ENCODE peak calls at places on chromosome 15, in five cellular contexts. E, G, A, S and T are unnamed samples.

GRCh38 chr15:79769081-79769481 is 127.7 kb downstream of the MTHFS start:
- DNase-seq in E (no peak), A (peak), G (no peak), S (peak), T (peak)

GRCh38 chr15:74141591-74141990 is 11.2 kb downstream of the ISLR2 start:
- DNase-seq in G (no peak), A (no peak), S (no peak), E (no peak), T (no peak)

GRCh38 chr15:77627067-77627466 is 5.6 kb downstream of the LINGO1 start:
- DNase-seq in G (no peak), S (no peak), A (no peak), E (peak), T (no peak)

GRCh38 chr15:70158309-70158995 is 60.7 kb upstream of the TLE3 start:
- DNase-seq in E (no peak), G (no peak), A (no peak), S (no peak), T (no peak)

GRCh38 chr15:65812921-65813320 is 20.8 kb upstream of the DENND4A start:
- DNase-seq in A (no peak), G (no peak), S (no peak), E (no peak), T (no peak)

GRCh38 chr15:78170848-78171773 is 21.9 kb downstream of the IDH3A start:
- DNase-seq in E (no peak), A (no peak), S (no peak), G (peak), T (no peak)

GRCh38 chr15:74798388-74799254 is 14.0 kb upstream of the LMAN1L start:
- DNase-seq in S (peak), G (peak), E (no peak), A (no peak), T (peak)

GRCh38 chr15:101689901-101690300 is 34.4 kb downstream of the TARS3 start:
- DNase-seq in G (no peak), E (no peak), A (no peak), S (no peak), T (no peak)

GRCh38 chr15:99283739-99284138 is 32.5 kb downstream of the LRRC28 start:
- DNase-seq in S (no peak), E (no peak), G (no peak), A (no peak), T (no peak)

GRCh38 chr15:28935316-28935715 is 49.5 kb downstream of the APBA2 start:
- DNase-seq in S (no peak), E (no peak), G (peak), A (no peak), T (no peak)

GRCh38 chr15:73389971-73390544 is 21.3 kb upstream of the HCN4 start:
- DNase-seq in S (no peak), A (no peak), E (no peak), G (no peak), T (no peak)

GRCh38 chr15:81939604-81940440 is 106.0 kb downstream of the MEX3B start:
- DNase-seq in E (no peak), A (peak), G (peak), S (peak), T (no peak)

GRCh38 chr15:67091966-67092677 is 26.7 kb downstream of the SMAD3 start:
- DNase-seq in E (no peak), A (no peak), G (no peak), S (no peak), T (no peak)

GRCh38 chr15:29403778-29404177 is 134.2 kb upstream of the NSMCE3 start:
- DNase-seq in S (no peak), G (no peak), A (no peak), E (no peak), T (no peak)

GRCh38 chr15:74664028-74664616 is 31.7 kb downstream of the EDC3 start:
- DNase-seq in S (peak), A (peak), E (no peak), G (no peak), T (no peak)

GRCh38 chr15:84684092-84684491 is 26.1 kb upstream of the NMB start:
- DNase-seq in S (no peak), E (no peak), A (no peak), G (no peak), T (no peak)

GRCh38 chr15:55118341-55118740 is 78.4 kb downstream of the RSL24D1 start:
- DNase-seq in A (no peak), S (no peak), G (no peak), E (no peak), T (no peak)

GRCh38 chr15:28271697-28272250 is 50.2 kb downstream of the HERC2 start:
- DNase-seq in E (no peak), S (no peak), G (no peak), A (no peak), T (no peak)

GRCh38 chr15:38252481-38253311 is at the start of gene SPRED1:
- DNase-seq in G (peak), A (peak), S (peak), E (no peak), T (peak)